ENCODE peak calls at places on chromosomes 1 and 21, in eight cellular contexts. W is fibroblast of pulmonary artery, L is WTC11, U is fibroblast of mammary gland, P is astrocyte, E is AG04450, R is heart left ventricle, Z is GM13976. I is an unnamed sample.

GRCh38 chr1:5847013-5847654 is 145.1 kb downstream of the NPHP4 start:
- DNase-seq in W (peak; percentile 46), L (peak; percentile 68), U (peak; percentile 12), P (peak; percentile 14), E (no peak), R (no peak), Z (no peak), I (no peak)

GRCh38 chr21:34913786-34914185 is 135.3 kb downstream of the RUNX1 start:
- DNase-seq in W (no peak), L (no peak), U (peak; percentile 75), P (no peak), E (no peak), R (no peak), Z (no peak), I (no peak)

GRCh38 chr1:59178339-59178744 is 118.6 kb upstream of the FGGY start:
- DNase-seq in W (peak; percentile 24), L (no peak), U (peak; percentile 89), P (peak; percentile 71), E (peak; percentile 64), R (no peak), Z (no peak), I (no peak)

GRCh38 chr1:59631561-59631960 is 183.2 kb upstream of the HOOK1 start:
- DNase-seq in W (no peak), L (no peak), U (no peak), P (no peak), E (no peak), R (no peak), Z (no peak), I (no peak)

GRCh38 chr1:221753828-221754188 is 11.9 kb upstream of the DUSP10 start:
- DNase-seq in W (no peak), L (no peak), U (no peak), P (no peak), E (no peak), R (no peak), Z (no peak), I (no peak)

GRCh38 chr1:11025618-11026017 is 13.2 kb downstream of the TARDBP start:
- DNase-seq in W (no peak), L (no peak), U (no peak), P (no peak), E (no peak), R (no peak), Z (no peak), I (no peak)

GRCh38 chr21:36471254-36471723 is 8.6 kb downstream of the CLDN14 start:
- DNase-seq in W (no peak), L (no peak), U (peak; percentile 38), P (peak; percentile 88), E (no peak), R (no peak), Z (peak; percentile 69), I (peak; percentile 9)

GRCh38 chr1:44827197-44828002 is 15.7 kb downstream of the PTCH2 start:
- DNase-seq in W (no peak), L (peak; percentile 68), U (no peak), P (no peak), E (no peak), R (no peak), Z (peak; percentile 28), I (no peak)

GRCh38 chr1:103582493-103582892 is 11.1 kb downstream of the AMY2B start:
- DNase-seq in W (no peak), L (no peak), U (no peak), P (no peak), E (no peak), R (no peak), Z (no peak), I (no peak)

GRCh38 chr21:41725421-41726021 is 41.3 kb downstream of the RIPK4 start:
- DNase-seq in W (no peak), L (no peak), U (no peak), P (no peak), E (no peak), R (peak; percentile 66), Z (no peak), I (no peak)

GRCh38 chr1:104084380-104084779 is 334.7 kb downstream of the AMY1C start:
- DNase-seq in W (no peak), L (peak; percentile 12), U (no peak), P (no peak), E (no peak), R (no peak), Z (no peak), I (no peak)

GRCh38 chr1:119327066-119327435 is 41.5 kb upstream of the HAO2 start:
- DNase-seq in W (no peak), L (peak; percentile 71), U (no peak), P (peak; percentile 3), E (no peak), R (no peak), Z (no peak), I (no peak)

GRCh38 chr1:20009212-20009611 is 29.8 kb upstream of the PLA2G2A start:
- DNase-seq in W (no peak), L (no peak), U (no peak), P (no peak), E (no peak), R (no peak), Z (no peak), I (no peak)

GRCh38 chr1:113565621-113566020 is 175.3 kb downstream of the MAGI3 start:
- DNase-seq in W (peak; percentile 8), L (no peak), U (no peak), P (no peak), E (no peak), R (no peak), Z (no peak), I (no peak)

GRCh38 chr1:188043536-188044245 is 1214.9 kb downstream of the PLA2G4A start:
- DNase-seq in W (peak; percentile 38), L (no peak), U (no peak), P (no peak), E (no peak), R (no peak), Z (no peak), I (no peak)

DNA sequence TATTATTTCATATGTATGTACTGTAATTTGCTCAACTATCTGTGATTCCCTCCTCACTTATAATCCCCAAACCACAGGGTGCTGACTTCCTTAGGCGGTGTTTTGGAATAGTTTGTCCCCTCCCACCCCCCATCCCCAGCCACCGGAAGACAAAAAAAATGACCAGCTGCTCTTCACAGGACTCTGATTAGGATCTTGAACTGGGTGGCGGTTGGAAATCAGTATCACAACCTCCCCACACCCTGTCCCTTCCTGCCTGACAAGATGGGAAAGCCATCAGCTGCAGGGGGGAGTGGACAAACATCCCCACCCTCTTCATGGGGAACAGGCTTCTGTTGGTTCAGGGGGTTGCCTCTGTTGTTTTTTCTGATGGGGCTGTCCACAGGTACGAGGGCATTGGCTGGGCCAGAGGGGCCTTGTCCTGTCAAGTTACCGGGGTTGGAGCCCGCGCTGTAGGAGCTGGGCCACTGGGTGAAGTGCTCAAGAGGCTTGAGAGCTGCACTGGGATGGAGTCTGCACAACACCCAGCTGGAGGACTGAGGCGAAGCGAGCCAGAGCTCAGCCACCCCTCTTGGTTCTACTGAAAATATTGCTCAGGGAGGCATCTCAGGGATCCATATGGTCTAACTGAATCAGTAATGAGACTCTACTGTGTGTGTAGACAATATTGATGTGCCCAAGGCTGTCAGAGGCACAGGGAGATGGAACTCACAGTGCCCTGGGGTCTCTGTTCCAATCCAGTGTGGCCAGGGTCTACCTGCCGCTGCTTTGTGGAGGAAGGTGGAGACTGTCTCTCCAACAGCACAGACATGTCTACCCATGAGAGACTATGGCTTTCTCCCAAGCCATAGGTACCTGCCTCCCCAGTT is 28.2 kb downstream of the NAV1 start:
- DNase-seq in W (no peak), L (no peak), U (no peak), P (no peak), E (no peak), R (no peak), Z (no peak), I (no peak)
- TF ChIP-seq CTCF in W (no peak), L (no peak), U (no peak), P (no peak), E (no peak), R (no peak), Z (no peak), I (no peak)

DNA sequence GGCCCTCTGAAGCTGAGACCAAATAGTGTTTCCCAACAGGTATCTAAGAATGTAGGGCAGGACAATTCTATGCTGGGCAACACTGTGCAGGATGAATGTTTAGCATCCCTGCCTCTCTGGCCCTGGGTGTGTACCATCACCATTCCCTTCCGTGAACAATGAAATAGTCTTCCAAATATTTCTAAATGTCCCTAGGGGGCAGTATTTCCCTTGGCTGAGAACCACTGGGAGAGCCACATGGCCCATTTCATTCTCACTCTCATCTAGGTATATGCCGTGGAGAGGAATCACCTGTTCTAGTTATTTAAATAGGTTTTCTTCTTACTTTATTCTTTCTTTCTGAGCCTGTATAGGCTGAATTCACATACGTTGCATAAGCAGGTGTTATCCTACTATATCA is 395.0 kb downstream of the PRDM2 start:
- DNase-seq in W (peak; percentile 1), L (no peak), U (peak; percentile 25), P (no peak), E (no peak), R (no peak), Z (peak; percentile 27), I (no peak)
- TF ChIP-seq CTCF in W (peak; percentile 16), L (peak; percentile 62), U (peak; percentile 46), P (peak; percentile 17), E (no peak), R (no peak), Z (no peak), I (peak; percentile 21)

GRCh38 chr1:177138347-177138746 is 26.2 kb downstream of the ASTN1 start:
- DNase-seq in W (no peak), L (no peak), U (no peak), P (no peak), E (no peak), R (no peak), Z (no peak), I (no peak)

GRCh38 chr1:177142013-177142412 is 22.5 kb downstream of the ASTN1 start:
- DNase-seq in W (no peak), L (no peak), U (no peak), P (no peak), E (no peak), R (no peak), Z (no peak), I (no peak)

GRCh38 chr1:177135250-177135649 is 29.3 kb downstream of the ASTN1 start:
- DNase-seq in W (no peak), L (no peak), U (no peak), P (no peak), E (no peak), R (no peak), Z (no peak), I (no peak)

GRCh38 chr1:177133977-177134538 is 30.5 kb downstream of the ASTN1 start:
- DNase-seq in W (no peak), L (no peak), U (no peak), P (no peak), E (no peak), R (no peak), Z (no peak), I (no peak)

DNA sequence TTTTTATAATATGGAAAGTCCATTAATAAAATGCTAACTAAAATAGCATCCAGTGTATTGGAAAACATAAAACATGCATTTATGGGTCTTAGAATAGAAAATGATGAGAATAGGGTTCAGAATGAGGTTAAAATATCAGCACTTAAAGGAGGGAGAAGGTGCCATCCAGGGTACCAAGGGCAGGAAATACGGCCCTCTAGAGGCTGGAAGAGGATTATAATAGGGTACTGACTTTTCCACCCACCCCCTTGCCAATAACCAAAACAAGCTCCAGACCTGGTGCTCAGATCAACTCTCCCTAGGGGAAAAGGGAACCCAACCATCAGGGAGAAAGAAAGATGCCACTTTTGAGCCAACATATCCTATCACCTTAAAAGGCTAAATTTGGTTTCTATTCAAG is 26.7 kb downstream of the ASTN1 start:
- DNase-seq in W (no peak), L (no peak), U (no peak), P (no peak), E (no peak), R (no peak), Z (no peak), I (no peak)
- TF ChIP-seq CTCF in W (no peak), L (no peak), U (no peak), P (no peak), E (no peak), R (no peak), Z (no peak), I (no peak)

GRCh38 chr1:36446261-36446660 is 4.0 kb downstream of the OSCP1 start:
- DNase-seq in W (no peak), L (peak; percentile 62), U (no peak), P (no peak), E (no peak), R (peak; percentile 64), Z (peak; percentile 44), I (no peak)
- TF ChIP-seq CTCF in W (no peak), L (peak; percentile 13), U (peak; percentile 2), P (peak; percentile 17), E (peak; percentile 26), R (peak; percentile 26), Z (peak; percentile 53), I (peak; percentile 33)